ENCODE peak calls at places on chromosome 15, in six cellular contexts. A is BE2C; H is HuH-7; E is CD4-positive, alpha-beta memory T cell; S is NCI-H146; G is lung microvascular endothelial cell. W is an unnamed sample.

GRCh38 chr15:85482896-85483295 is 102.5 kb downstream of the AKAP13 start:
- DNase-seq in A (no peak), H (no peak), E (no peak), S (no peak), G (no peak), W (peak)

GRCh38 chr15:99993681-99994131 is 260.5 kb upstream of the LYSMD4 start:
- DNase-seq in A (no peak), H (no peak), E (no peak), S (no peak), G (no peak), W (no peak)

GRCh38 chr15:67843571-67844387 is 3.9 kb upstream of the RNU6-1 start:
- DNase-seq in A (no peak), H (no peak), E (no peak), S (no peak), G (peak), W (no peak)

GRCh38 chr15:55108858-55109518 is 87.8 kb downstream of the RSL24D1 start:
- DNase-seq in A (peak), H (peak), E (no peak), S (peak), G (peak), W (peak)

GRCh38 chr15:64099379-64099778 is 3.6 kb downstream of the SNX1 start:
- DNase-seq in A (no peak), H (no peak), E (no peak), S (no peak), G (no peak), W (no peak)

GRCh38 chr15:89971592-89971997 is 29.5 kb upstream of the ZNF710 start:
- DNase-seq in A (peak), H (peak), E (peak), S (peak), G (peak), W (peak)

GRCh38 chr15:24683736-24684135 is 8.2 kb downstream of the NPAP1 start:
- DNase-seq in A (no peak), H (no peak), E (no peak), S (no peak), G (no peak), W (no peak)

GRCh38 chr15:77037475-77038209 is 33.3 kb downstream of the TSPAN3 start:
- DNase-seq in A (no peak), H (no peak), E (peak), S (no peak), G (no peak), W (no peak)

GRCh38 chr15:44712108-44713005 is 1.0 kb downstream of the B2M start:
- DNase-seq in A (peak), H (peak), E (peak), S (peak), G (peak), W (peak)

GRCh38 chr15:25701716-25702465 is 161.2 kb downstream of the ATP10A start:
- DNase-seq in A (no peak), H (no peak), E (no peak), S (no peak), G (no peak), W (no peak)

GRCh38 chr15:74821091-74821789 is 5.2 kb upstream of the CPLX3 start:
- DNase-seq in A (peak), H (no peak), E (no peak), S (peak), G (no peak), W (peak)

GRCh38 chr15:81608309-81608829 is 234.4 kb upstream of the TMC3 start:
- DNase-seq in A (no peak), H (no peak), E (no peak), S (no peak), G (no peak), W (no peak)

GRCh38 chr15:33132722-33133345 is 61.7 kb downstream of the FMN1 start:
- DNase-seq in A (peak), H (peak), E (no peak), S (no peak), G (peak), W (peak)

GRCh38 chr15:33190539-33190938 is 4.0 kb downstream of the FMN1 start:
- DNase-seq in A (no peak), H (no peak), E (no peak), S (no peak), G (no peak), W (no peak)

W was measured in AG10803.